ENCODE peak calls at places on chromosomes 7 and 10, in six cellular contexts. One of them, this sample, is unnamed.
A peak's percentile ranks its signal among the peaks of the same experiment; 100 is the strongest.

GRCh38 chr10:96044686-96045085 is 1.3 kb downstream of the CCNJ start:
- DNase-seq in AG10803: peak; percentile 59
- DNase-seq in left ventricle myocardium inferior: no peak
- DNase-seq in heart right ventricle: no peak
- DNase-seq in AG04450: no peak
- DNase-seq in OCI-LY7: no peak
- DNase-seq in this sample: no peak

GRCh38 chr10:101044117-101044516 is 13.1 kb downstream of the SFXN3 start:
- DNase-seq in left ventricle myocardium inferior: no peak
- DNase-seq in heart right ventricle: no peak
- DNase-seq in OCI-LY7: no peak
- DNase-seq in AG04450: no peak
- DNase-seq in AG10803: no peak
- DNase-seq in this sample: no peak

GRCh38 chr10:120982507-120982906 is 131.3 kb downstream of the WDR11 start:
- DNase-seq in left ventricle myocardium inferior: no peak
- DNase-seq in AG04450: no peak
- DNase-seq in heart right ventricle: no peak
- DNase-seq in OCI-LY7: no peak
- DNase-seq in AG10803: no peak
- DNase-seq in this sample: no peak

GRCh38 chr10:48406204-48406603 is 99.7 kb downstream of the MAPK8 start:
- DNase-seq in OCI-LY7: no peak
- DNase-seq in left ventricle myocardium inferior: no peak
- DNase-seq in AG04450: no peak
- DNase-seq in AG10803: no peak
- DNase-seq in heart right ventricle: no peak
- DNase-seq in this sample: no peak

GRCh38 chr7:9718071-9718470 is 1255.6 kb upstream of the PHF14 start:
- DNase-seq in left ventricle myocardium inferior: no peak
- DNase-seq in AG04450: no peak
- DNase-seq in OCI-LY7: no peak
- DNase-seq in heart right ventricle: no peak
- DNase-seq in AG10803: no peak
- DNase-seq in this sample: no peak

GRCh38 chr7:93119191-93119905 is 1.6 kb upstream of the SAMD9 start:
- DNase-seq in OCI-LY7: no peak
- DNase-seq in AG04450: no peak
- DNase-seq in AG10803: peak; percentile 8
- DNase-seq in left ventricle myocardium inferior: no peak
- DNase-seq in heart right ventricle: no peak
- DNase-seq in this sample: no peak

GRCh38 chr7:44108768-44109750 is 4.9 kb downstream of the AEBP1 start:
- DNase-seq in left ventricle myocardium inferior: no peak
- DNase-seq in AG04450: no peak
- DNase-seq in OCI-LY7: no peak
- DNase-seq in AG10803: no peak
- DNase-seq in heart right ventricle: no peak
- DNase-seq in this sample: no peak

GRCh38 chr10:14220026-14220425 is 110.7 kb downstream of the FRMD4A start:
- DNase-seq in left ventricle myocardium inferior: no peak
- DNase-seq in heart right ventricle: no peak
- DNase-seq in AG04450: no peak
- DNase-seq in OCI-LY7: no peak
- DNase-seq in AG10803: no peak
- DNase-seq in this sample: no peak

GRCh38 chr10:17709492-17709891 is 42.5 kb upstream of the TMEM236 start:
- DNase-seq in AG04450: no peak
- DNase-seq in left ventricle myocardium inferior: no peak
- DNase-seq in OCI-LY7: no peak
- DNase-seq in heart right ventricle: no peak
- DNase-seq in AG10803: no peak
- DNase-seq in this sample: no peak

GRCh38 chr7:49417034-49417433 is 356.4 kb upstream of the VWC2 start:
- DNase-seq in heart right ventricle: no peak
- DNase-seq in OCI-LY7: no peak
- DNase-seq in AG04450: no peak
- DNase-seq in AG10803: no peak
- DNase-seq in left ventricle myocardium inferior: no peak
- DNase-seq in this sample: no peak

GRCh38 chr10:32376780-32377179 is 29.8 kb upstream of the EPC1 start:
- DNase-seq in OCI-LY7: no peak
- DNase-seq in AG04450: no peak
- DNase-seq in AG10803: no peak
- DNase-seq in heart right ventricle: no peak
- DNase-seq in left ventricle myocardium inferior: no peak
- DNase-seq in this sample: no peak

GRCh38 chr7:24757799-24758275 is 573 bp upstream of the GSDME start:
- DNase-seq in OCI-LY7: no peak
- DNase-seq in AG04450: no peak
- DNase-seq in AG10803: peak; percentile 68
- DNase-seq in left ventricle myocardium inferior: no peak
- DNase-seq in heart right ventricle: no peak
- DNase-seq in this sample: no peak

GRCh38 chr7:22990588-22990949 is 23.4 kb downstream of the HYCC1 start:
- DNase-seq in heart right ventricle: no peak
- DNase-seq in AG10803: peak; percentile 69
- DNase-seq in left ventricle myocardium inferior: no peak
- DNase-seq in AG04450: no peak
- DNase-seq in OCI-LY7: no peak
- DNase-seq in this sample: no peak

GRCh38 chr10:132165416-132165980 is 21.2 kb upstream of the DPYSL4 start:
- DNase-seq in OCI-LY7: no peak
- DNase-seq in AG04450: no peak
- DNase-seq in left ventricle myocardium inferior: no peak
- DNase-seq in AG10803: no peak
- DNase-seq in heart right ventricle: no peak
- DNase-seq in this sample: no peak

GRCh38 chr10:45220985-45221384 is 94.4 kb downstream of the OR13A1 start:
- DNase-seq in OCI-LY7: no peak
- DNase-seq in AG04450: no peak
- DNase-seq in heart right ventricle: no peak
- DNase-seq in AG10803: no peak
- DNase-seq in left ventricle myocardium inferior: no peak
- DNase-seq in this sample: no peak

GRCh38 chr7:81186691-81187090 is 267.8 kb upstream of the SEMA3C start:
- DNase-seq in left ventricle myocardium inferior: no peak
- DNase-seq in heart right ventricle: no peak
- DNase-seq in AG04450: no peak
- DNase-seq in OCI-LY7: no peak
- DNase-seq in AG10803: peak; percentile 66
- DNase-seq in this sample: no peak

GRCh38 chr7:26663905-26664673 is 200.3 kb downstream of the SKAP2 start:
- DNase-seq in OCI-LY7: no peak
- DNase-seq in AG10803: peak; percentile 89
- DNase-seq in heart right ventricle: no peak
- DNase-seq in AG04450: no peak
- DNase-seq in left ventricle myocardium inferior: no peak
- DNase-seq in this sample: no peak

GRCh38 chr10:86944031-86944419 is 13.4 kb downstream of the MMRN2 start:
- DNase-seq in left ventricle myocardium inferior: no peak
- DNase-seq in heart right ventricle: no peak
- DNase-seq in AG10803: no peak
- DNase-seq in OCI-LY7: no peak
- DNase-seq in AG04450: no peak
- DNase-seq in this sample: no peak

DNA sequence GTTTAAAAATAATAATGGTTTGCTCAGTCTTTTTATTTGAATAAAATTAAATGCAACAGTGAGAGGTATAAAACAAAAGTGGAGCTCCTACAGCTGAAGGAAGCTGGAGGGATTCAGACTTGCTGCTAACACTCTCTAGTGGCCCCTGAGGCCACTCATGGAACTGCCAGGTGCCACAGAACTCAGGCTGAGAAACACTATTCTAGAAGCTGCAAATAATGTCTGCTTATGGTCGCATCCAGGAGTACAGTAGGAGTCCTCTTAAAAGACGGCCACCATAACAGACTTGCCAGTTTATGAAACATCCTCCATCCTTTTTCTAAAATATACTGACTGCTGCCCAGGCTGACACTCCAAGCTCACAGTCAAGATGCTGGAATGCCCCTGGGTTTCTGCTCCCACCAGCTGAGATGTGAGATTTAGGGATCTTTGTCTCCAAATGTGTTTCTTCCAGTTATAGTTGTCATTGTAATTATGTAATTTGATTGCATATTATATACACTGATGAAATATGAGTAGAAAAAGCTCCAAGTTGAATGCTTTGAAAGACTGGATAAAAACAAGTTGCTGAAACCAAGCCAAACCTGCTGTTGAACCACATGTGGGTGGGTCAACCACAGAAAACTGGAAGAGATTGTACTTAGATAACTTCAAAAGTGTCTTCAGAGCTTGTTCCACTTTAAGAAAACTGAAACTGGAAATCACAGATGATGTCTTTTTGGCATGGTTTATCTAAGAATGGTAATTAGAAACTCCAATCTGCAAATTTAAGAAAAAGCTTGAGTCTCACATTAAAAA is 213.7 kb upstream of the AOAH start:
- DNase-seq in OCI-LY7: no peak
- DNase-seq in heart right ventricle: no peak
- DNase-seq in left ventricle myocardium inferior: no peak
- DNase-seq in AG04450: no peak
- DNase-seq in AG10803: no peak
- DNase-seq in this sample: no peak
- TF ChIP-seq CTCF in OCI-LY7: peak; percentile 41
- TF ChIP-seq CTCF in heart right ventricle: no peak
- TF ChIP-seq CTCF in left ventricle myocardium inferior: no peak
- TF ChIP-seq CTCF in AG04450: no peak
- TF ChIP-seq CTCF in AG10803: no peak
- TF ChIP-seq CTCF in this sample: no peak

GRCh38 chr10:113100299-113100680 is 150.2 kb downstream of the TCF7L2 start:
- DNase-seq in left ventricle myocardium inferior: no peak
- DNase-seq in heart right ventricle: no peak
- DNase-seq in OCI-LY7: no peak
- DNase-seq in AG04450: no peak
- DNase-seq in AG10803: no peak
- DNase-seq in this sample: no peak
- H3K4me3 ChIP-seq in left ventricle myocardium inferior: no peak overlapping the region
- H3K4me3 ChIP-seq in heart right ventricle: no peak overlapping the region
- H3K4me3 ChIP-seq in OCI-LY7: no peak overlapping the region
- H3K4me3 ChIP-seq in AG04450: no peak overlapping the region
- H3K4me3 ChIP-seq in AG10803: no peak overlapping the region
- H3K4me3 ChIP-seq in this sample: no peak overlapping the region

GRCh38 chr7:47559306-47560220 is 22.3 kb downstream of the TNS3 start:
- DNase-seq in left ventricle myocardium inferior: no peak
- DNase-seq in OCI-LY7: no peak
- DNase-seq in heart right ventricle: no peak
- DNase-seq in AG04450: no peak
- DNase-seq in AG10803: no peak
- DNase-seq in this sample: no peak

GRCh38 chr7:47557317-47557985 is 24.5 kb downstream of the TNS3 start:
- DNase-seq in OCI-LY7: no peak
- DNase-seq in AG04450: no peak
- DNase-seq in heart right ventricle: no peak
- DNase-seq in AG10803: peak; percentile 87
- DNase-seq in left ventricle myocardium inferior: no peak
- DNase-seq in this sample: no peak

GRCh38 chr7:47561715-47562446 is 20.0 kb downstream of the TNS3 start:
- DNase-seq in left ventricle myocardium inferior: no peak
- DNase-seq in AG04450: no peak
- DNase-seq in AG10803: no peak
- DNase-seq in OCI-LY7: no peak
- DNase-seq in heart right ventricle: no peak
- DNase-seq in this sample: no peak

GRCh38 chr7:47556511-47557180 is 25.3 kb downstream of the TNS3 start:
- DNase-seq in AG04450: no peak
- DNase-seq in AG10803: no peak
- DNase-seq in OCI-LY7: no peak
- DNase-seq in heart right ventricle: no peak
- DNase-seq in left ventricle myocardium inferior: no peak
- DNase-seq in this sample: no peak

GRCh38 chr7:47557986-47558670 is 23.8 kb downstream of the TNS3 start:
- DNase-seq in heart right ventricle: no peak
- DNase-seq in OCI-LY7: no peak
- DNase-seq in AG04450: no peak
- DNase-seq in left ventricle myocardium inferior: no peak
- DNase-seq in AG10803: no peak
- DNase-seq in this sample: no peak
- TF ChIP-seq CTCF in heart right ventricle: no peak
- TF ChIP-seq CTCF in OCI-LY7: no peak
- TF ChIP-seq CTCF in AG04450: no peak
- TF ChIP-seq CTCF in left ventricle myocardium inferior: no peak
- TF ChIP-seq CTCF in AG10803: peak; percentile 7
- TF ChIP-seq CTCF in this sample: no peak

GRCh38 chr7:121313220-121313792 is 15.5 kb upstream of the WNT16 start:
- DNase-seq in left ventricle myocardium inferior: no peak
- DNase-seq in AG10803: no peak
- DNase-seq in heart right ventricle: no peak
- DNase-seq in AG04450: no peak
- DNase-seq in OCI-LY7: no peak
- DNase-seq in this sample: no peak
- H3K4me3 ChIP-seq in left ventricle myocardium inferior: no peak overlapping the region
- H3K4me3 ChIP-seq in AG10803: no peak overlapping the region
- H3K4me3 ChIP-seq in heart right ventricle: no peak overlapping the region
- H3K4me3 ChIP-seq in AG04450: no peak overlapping the region
- H3K4me3 ChIP-seq in OCI-LY7: no peak overlapping the region
- H3K4me3 ChIP-seq in this sample: no peak overlapping the region

GRCh38 chr7:75806560-75807307 is 6.9 kb downstream of the CCL24 start:
- DNase-seq in OCI-LY7: no peak
- DNase-seq in heart right ventricle: no peak
- DNase-seq in AG10803: no peak
- DNase-seq in left ventricle myocardium inferior: no peak
- DNase-seq in AG04450: no peak
- DNase-seq in this sample: no peak

GRCh38 chr7:75807452-75807851 is 6.2 kb downstream of the CCL24 start:
- DNase-seq in left ventricle myocardium inferior: no peak
- DNase-seq in OCI-LY7: no peak
- DNase-seq in heart right ventricle: no peak
- DNase-seq in AG10803: no peak
- DNase-seq in AG04450: no peak
- DNase-seq in this sample: no peak

GRCh38 chr7:75808106-75808505 is 5.5 kb downstream of the CCL24 start:
- DNase-seq in heart right ventricle: no peak
- DNase-seq in AG10803: no peak
- DNase-seq in OCI-LY7: no peak
- DNase-seq in AG04450: no peak
- DNase-seq in left ventricle myocardium inferior: no peak
- DNase-seq in this sample: no peak

GRCh38 chr7:75811894-75812678 is 1.5 kb downstream of the CCL24 start:
- DNase-seq in AG04450: no peak
- DNase-seq in left ventricle myocardium inferior: no peak
- DNase-seq in OCI-LY7: no peak
- DNase-seq in AG10803: no peak
- DNase-seq in heart right ventricle: no peak
- DNase-seq in this sample: no peak

DNA sequence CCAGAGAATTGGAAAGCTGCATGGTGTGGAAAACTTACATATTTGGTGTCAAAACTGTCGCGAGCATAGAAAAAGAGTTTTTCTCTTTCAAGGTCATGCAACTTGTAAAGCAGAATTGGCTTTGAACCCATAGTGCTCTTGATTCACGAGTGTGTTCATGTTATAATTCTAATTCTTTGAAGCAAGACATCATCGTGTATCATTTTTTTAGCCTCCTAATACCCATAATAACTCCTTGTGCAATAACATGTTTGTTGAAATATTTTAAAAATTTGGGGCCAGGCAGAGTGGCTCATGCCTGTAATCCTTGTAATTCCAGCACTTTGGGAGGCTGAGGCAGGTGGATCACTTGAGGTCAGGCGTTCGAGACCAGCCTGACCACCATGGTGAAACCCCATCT is 4.2 kb downstream of the CCL24 start:
- DNase-seq in heart right ventricle: no peak
- DNase-seq in OCI-LY7: no peak
- DNase-seq in AG04450: no peak
- DNase-seq in AG10803: peak; percentile 75
- DNase-seq in left ventricle myocardium inferior: no peak
- DNase-seq in this sample: no peak
- TF ChIP-seq CTCF in heart right ventricle: no peak
- TF ChIP-seq CTCF in OCI-LY7: no peak
- TF ChIP-seq CTCF in AG04450: no peak
- TF ChIP-seq CTCF in AG10803: no peak
- TF ChIP-seq CTCF in left ventricle myocardium inferior: no peak
- TF ChIP-seq CTCF in this sample: no peak